ENCODE peak calls at places on chromosomes 6 and 20, in seven cellular contexts. T, A, N, B, E, R and X are unnamed samples.

GRCh38 chr20:35125753-35126152 is 21.4 kb downstream of the EDEM2 start:
- DNase-seq in T (no peak), A (no peak), N (no peak), B (no peak), E (no peak), R (no peak), X (no peak)

GRCh38 chr20:59817846-59818245 is 115.6 kb downstream of the SYCP2 start:
- DNase-seq in T (no peak), A (no peak), N (no peak), B (no peak), E (no peak), R (no peak), X (no peak)

GRCh38 chr20:17023811-17024210 is 203.0 kb upstream of the PCSK2 start:
- DNase-seq in T (no peak), A (no peak), N (peak), B (no peak), E (no peak), R (peak), X (no peak)

GRCh38 chr20:33359399-33360261 is 41.7 kb downstream of the CDK5RAP1 start:
- DNase-seq in T (no peak), A (peak), N (no peak), B (no peak), E (no peak), R (no peak), X (no peak)

GRCh38 chr20:50446351-50447101 is 63.7 kb upstream of the PTPN1 start:
- DNase-seq in T (no peak), A (no peak), N (no peak), B (no peak), E (no peak), R (no peak), X (no peak)

GRCh38 chr6:125839471-125839870 is 48.7 kb downstream of the NCOA7 start:
- DNase-seq in T (no peak), A (no peak), N (no peak), B (no peak), E (no peak), R (no peak), X (no peak)

GRCh38 chr6:38552136-38552535 is 87.6 kb downstream of the BTBD9 start:
- DNase-seq in T (no peak), A (no peak), N (peak), B (no peak), E (no peak), R (no peak), X (no peak)

GRCh38 chr6:70277480-70277879 is 25.4 kb downstream of the COL9A1 start:
- DNase-seq in T (no peak), A (peak), N (peak), B (no peak), E (peak), R (no peak), X (peak)

GRCh38 chr20:52035977-52036376 is 155.6 kb downstream of the ZFP64 start:
- DNase-seq in T (no peak), A (no peak), N (peak), B (no peak), E (no peak), R (no peak), X (no peak)

GRCh38 chr6:1256435-1257008 is 55.4 kb upstream of the FOXQ1 start:
- DNase-seq in T (no peak), A (no peak), N (no peak), B (no peak), E (no peak), R (no peak), X (no peak)

GRCh38 chr6:70051197-70051596 is 184.8 kb downstream of the COL19A1 start:
- DNase-seq in T (no peak), A (no peak), N (no peak), B (no peak), E (no peak), R (no peak), X (no peak)

GRCh38 chr20:44728835-44729342 is 13.7 kb downstream of the CCN5 start:
- DNase-seq in T (peak), A (peak), N (peak), B (peak), E (peak), R (peak), X (peak)

GRCh38 chr20:58482416-58482815 is 32.8 kb downstream of the APCDD1L start:
- DNase-seq in T (peak), A (no peak), N (no peak), B (no peak), E (peak), R (no peak), X (no peak)

GRCh38 chr6:2790588-2790987 is 25.4 kb downstream of the WRNIP1 start:
- DNase-seq in T (peak), A (no peak), N (peak), B (peak), E (peak), R (no peak), X (peak)
- TF ChIP-seq CTCF in T (no peak), A (no peak), N (peak), B (no peak), E (peak), R (no peak), X (no peak)

GRCh38 chr6:15512126-15512525 is 150.7 kb downstream of the DTNBP1 start:
- DNase-seq in T (no peak), A (no peak), N (no peak), B (peak), E (peak), R (no peak), X (no peak)
- TF ChIP-seq CTCF in T (peak), A (peak), N (no peak), B (no peak), E (peak), R (no peak), X (no peak)

GRCh38 chr6:119720160-119720559 is 370.6 kb upstream of the MAN1A1 start:
- DNase-seq in T (no peak), A (no peak), N (no peak), B (no peak), E (peak), R (no peak), X (no peak)
- TF ChIP-seq CTCF in T (no peak), A (no peak), N (no peak), B (peak), E (peak), R (no peak), X (peak)

GRCh38 chr6:90432937-90433336 is 136.3 kb upstream of the BACH2 start:
- DNase-seq in T (no peak), A (no peak), N (no peak), B (no peak), E (no peak), R (no peak), X (no peak)

GRCh38 chr6:90435207-90435899 is 138.7 kb upstream of the BACH2 start:
- DNase-seq in T (no peak), A (no peak), N (no peak), B (no peak), E (no peak), R (no peak), X (no peak)

GRCh38 chr6:90436403-90436802 is 139.8 kb upstream of the BACH2 start:
- DNase-seq in T (no peak), A (no peak), N (no peak), B (no peak), E (peak), R (no peak), X (no peak)

GRCh38 chr6:90432408-90432775 is 135.7 kb upstream of the BACH2 start:
- DNase-seq in T (no peak), A (no peak), N (no peak), B (no peak), E (no peak), R (no peak), X (no peak)

DNA sequence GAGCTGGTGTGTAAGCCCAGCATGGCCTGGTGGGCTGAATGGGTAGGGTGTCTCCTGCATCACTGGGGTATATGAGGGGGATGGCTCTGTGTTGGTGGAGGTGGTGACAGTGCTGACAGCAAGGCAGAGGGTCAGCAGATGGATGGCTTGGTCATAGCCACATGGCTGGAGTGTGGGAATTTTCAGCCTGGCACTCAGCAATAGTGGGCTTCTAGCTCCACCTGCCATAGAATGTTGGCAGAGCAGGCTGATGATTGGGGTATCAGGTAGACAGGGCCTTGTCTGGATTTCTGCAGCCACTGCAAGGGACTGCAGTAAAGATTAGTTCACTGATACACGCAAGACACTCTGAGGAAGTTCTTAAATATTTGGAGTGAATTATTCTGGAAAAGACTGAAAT is 137.5 kb upstream of the BACH2 start:
- DNase-seq in T (no peak), A (no peak), N (no peak), B (no peak), E (no peak), R (no peak), X (no peak)
- TF ChIP-seq CTCF in T (no peak), A (peak), N (no peak), B (peak), E (no peak), R (no peak), X (no peak)